ENCODE peak calls at places on chromosomes 7 and 10, in six cellular contexts. I is NCI-H2081 treated with DMSO at 0.1 percent for 48 hours, Z is dermis blood vessel endothelial cell, F is RCC 7860, N is amniotic stem cell, Y is RWPE1. W is an unnamed sample.

GRCh38 chr10:6583447-6583846 is 3.4 kb upstream of the PRKCQ start:
- DNase-seq in Y (no peak), I (no peak), N (no peak), Z (no peak), F (no peak), W (no peak)

GRCh38 chr7:150986099-150986512 is 4.7 kb upstream of the NOS3 start:
- DNase-seq in N (no peak), Z (peak), F (peak), I (no peak), Y (peak), W (no peak)

GRCh38 chr10:91907033-91907594 is 2.2 kb downstream of the FGFBP3 start:
- DNase-seq in F (no peak), Y (no peak), N (no peak), Z (no peak), I (no peak), W (no peak)

GRCh38 chr7:149872419-149873073 is 1.2 kb upstream of the ATP6V0E2 start:
- DNase-seq in F (peak), N (peak), Y (peak), Z (peak), I (peak), W (peak)

GRCh38 chr10:133309720-133310398 is 1.1 kb downstream of the ZNF511 start:
- DNase-seq in F (no peak), I (peak), Z (no peak), Y (no peak), N (no peak), W (no peak)

GRCh38 chr10:89118091-89118490 is 89.0 kb downstream of the CH25H start:
- DNase-seq in I (no peak), N (no peak), Z (no peak), F (peak), Y (peak), W (no peak)

GRCh38 chr7:108461855-108462254 is 5.6 kb upstream of the NRCAM start:
- DNase-seq in F (peak), Z (no peak), N (no peak), I (no peak), Y (no peak), W (peak)

GRCh38 chr10:91380873-91381561 is 29.1 kb upstream of the HECTD2 start:
- DNase-seq in Z (no peak), Y (no peak), I (no peak), N (no peak), F (no peak), W (no peak)

W was measured in AG09319.